ENCODE peak calls at places on chromosomes 5 and 9, in eight cellular contexts. Q, A, Z, W, M, Y, C and U are unnamed samples.

GRCh38 chr5:79743846-79744605 is 54.4 kb downstream of the CMYA5 start:
- DNase-seq in Q (no peak), A (peak), Z (no peak), W (no peak), M (peak), Y (peak), C (no peak), U (no peak)

GRCh38 chr9:37574241-37574721 is 1.9 kb downstream of the FBXO10 start:
- DNase-seq in Q (peak), A (peak), Z (no peak), W (no peak), M (no peak), Y (peak), C (no peak), U (no peak)

GRCh38 chr9:137280478-137281344 is 3.2 kb downstream of the TOR4A start:
- DNase-seq in Q (no peak), A (peak), Z (no peak), W (peak), M (no peak), Y (peak), C (peak), U (no peak)

GRCh38 chr9:83537331-83538171 is 650 bp downstream of the FRMD3 start:
- DNase-seq in Q (no peak), A (peak), Z (no peak), W (peak), M (no peak), Y (peak), C (no peak), U (peak)

GRCh38 chr5:77076961-77077820 is 9.9 kb downstream of the ZBED3 start:
- DNase-seq in Q (peak), A (peak), Z (peak), W (peak), M (peak), Y (peak), C (peak), U (peak)

GRCh38 chr5:126656397-126657007 is 55.8 kb downstream of the PHAX start:
- DNase-seq in Q (peak), A (peak), Z (peak), W (no peak), M (peak), Y (peak), C (peak), U (peak)

GRCh38 chr9:113876806-113877236 is 712 bp downstream of the ZNF618 start:
- DNase-seq in Q (peak), A (peak), Z (peak), W (no peak), M (no peak), Y (peak), C (no peak), U (peak)

GRCh38 chr9:38145526-38146053 is 76.6 kb upstream of the SHB start:
- DNase-seq in Q (no peak), A (peak), Z (no peak), W (no peak), M (no peak), Y (no peak), C (no peak), U (no peak)

GRCh38 chr9:70601000-70601929 is 186.8 kb upstream of the KLF9 start:
- DNase-seq in Q (peak), A (no peak), Z (peak), W (no peak), M (peak), Y (peak), C (peak), U (peak)

GRCh38 chr9:124202447-124202971 is 55.2 kb upstream of the NEK6 start:
- DNase-seq in Q (peak), A (no peak), Z (no peak), W (peak), M (no peak), Y (peak), C (peak), U (peak)

GRCh38 chr9:71210326-71210725 is 88.9 kb upstream of the TRPM3 start:
- DNase-seq in Q (no peak), A (peak), Z (no peak), W (no peak), M (no peak), Y (no peak), C (no peak), U (no peak)

GRCh38 chr5:56829137-56829536 is 13.8 kb downstream of the MAP3K1 start:
- DNase-seq in Q (no peak), A (no peak), Z (no peak), W (no peak), M (no peak), Y (no peak), C (peak), U (peak)

GRCh38 chr9:19148170-19148569 is 20.9 kb upstream of the PLIN2 start:
- DNase-seq in Q (no peak), A (no peak), Z (peak), W (no peak), M (no peak), Y (peak), C (no peak), U (peak)

GRCh38 chr9:37745970-37746369 is 7.6 kb upstream of the TRMT10B start:
- DNase-seq in Q (no peak), A (no peak), Z (no peak), W (no peak), M (no peak), Y (no peak), C (no peak), U (no peak)

GRCh38 chr5:142425286-142426065 is 100.7 kb upstream of the SPRY4 start:
- DNase-seq in Q (no peak), A (no peak), Z (no peak), W (no peak), M (peak), Y (peak), C (no peak), U (peak)

GRCh38 chr5:111227805-111228204 is 3.6 kb downstream of the CAMK4 start:
- DNase-seq in Q (peak), A (peak), Z (no peak), W (no peak), M (peak), Y (peak), C (peak), U (no peak)

GRCh38 chr5:172593306-172593705 is 47.8 kb upstream of the NEURL1B start:
- DNase-seq in Q (no peak), A (no peak), Z (no peak), W (no peak), M (no peak), Y (no peak), C (no peak), U (no peak)

GRCh38 chr9:121859646-121860045 is 208.2 kb downstream of the DAB2IP start:
- DNase-seq in Q (no peak), A (no peak), Z (no peak), W (no peak), M (no peak), Y (no peak), C (no peak), U (no peak)

GRCh38 chr9:1939926-1940368 is 75.2 kb upstream of the SMARCA2 start:
- DNase-seq in Q (peak), A (peak), Z (peak), W (no peak), M (peak), Y (peak), C (peak), U (peak)

GRCh38 chr9:36862206-36863145 is 171.6 kb downstream of the PAX5 start:
- DNase-seq in Q (peak), A (peak), Z (peak), W (no peak), M (peak), Y (peak), C (peak), U (peak)

GRCh38 chr9:95383198-95383673 is 65.7 kb upstream of the FANCC start:
- DNase-seq in Q (no peak), A (no peak), Z (no peak), W (no peak), M (peak), Y (peak), C (peak), U (peak)

GRCh38 chr5:56070795-56071539 is 76.2 kb upstream of the IL6ST start:
- DNase-seq in Q (peak), A (no peak), Z (no peak), W (no peak), M (no peak), Y (peak), C (no peak), U (no peak)

GRCh38 chr5:177455036-177455660 is 8.5 kb downstream of the PRR7 start:
- DNase-seq in Q (peak), A (peak), Z (peak), W (peak), M (peak), Y (peak), C (peak), U (peak)

GRCh38 chr5:112737088-112737471 is 605 bp upstream of the APC start:
- DNase-seq in Q (no peak), A (no peak), Z (no peak), W (no peak), M (no peak), Y (no peak), C (no peak), U (peak)

GRCh38 chr9:113536483-113537226 is 73.1 kb downstream of the RGS3 start:
- DNase-seq in Q (no peak), A (no peak), Z (no peak), W (peak), M (no peak), Y (no peak), C (no peak), U (no peak)

GRCh38 chr9:3696368-3696767 is 170.6 kb upstream of the RFX3 start:
- DNase-seq in Q (no peak), A (peak), Z (no peak), W (no peak), M (no peak), Y (no peak), C (no peak), U (no peak)

GRCh38 chr5:98722188-98722587 is 51.3 kb upstream of the RGMB start:
- DNase-seq in Q (no peak), A (no peak), Z (no peak), W (no peak), M (no peak), Y (no peak), C (no peak), U (no peak)

GRCh38 chr5:116573617-116574431 is 799 bp downstream of the SEMA6A start:
- DNase-seq in Q (peak), A (no peak), Z (peak), W (peak), M (peak), Y (peak), C (peak), U (peak)

GRCh38 chr9:70480405-70480980 is 66.0 kb upstream of the KLF9 start:
- DNase-seq in Q (peak), A (no peak), Z (peak), W (no peak), M (peak), Y (peak), C (no peak), U (peak)

GRCh38 chr5:53642006-53642405 is 81.6 kb downstream of the NDUFS4 start:
- DNase-seq in Q (peak), A (no peak), Z (no peak), W (no peak), M (peak), Y (peak), C (peak), U (no peak)

GRCh38 chr9:3480353-3480655 is 45.5 kb downstream of the RFX3 start:
- DNase-seq in Q (no peak), A (peak), Z (no peak), W (no peak), M (no peak), Y (no peak), C (no peak), U (no peak)